ENCODE peak calls at places on chromosomes 13 and 19, in seven cellular contexts. O is GOT3; M is stimulated activated CD8-positive, alpha-beta memory T cell treated with anti-CD3 and anti-CD28 coated beads, Interleukin-4, amount 100 ng/mL, for 24 hours; F is activated naive CD8-positive, alpha-beta T cell treated with anti-CD3 and anti-CD28 coated beads, Interleukin-2, amount 50 U/mL, for 24 hours; Z is stimulated activated CD4-positive, alpha-beta T cell treated with anti-CD3 and anti-CD28 coated beads, TNF-alpha, amount 100 ng/mL, for 4 hours; L is DMS153; E is brain microvascular endothelial cell. K is an unnamed sample.

GRCh38 chr19:49929121-49929610 is at the start of the genes ATF5 and NUP62:
- DNase-seq in O (peak; percentile 69), M (peak; percentile 90), F (peak; percentile 96), Z (peak; percentile 88), L (peak; percentile 80), E (peak; percentile 52), K (peak; percentile 96)

GRCh38 chr19:15210323-15210774 is 9.6 kb upstream of the NOTCH3 start:
- DNase-seq in O (peak; percentile 41), M (no peak), F (no peak), Z (no peak), L (no peak), E (peak; percentile 72), K (no peak)

GRCh38 chr13:31947105-31947504 is 84.5 kb upstream of the FRY start:
- DNase-seq in O (no peak), M (no peak), F (no peak), Z (no peak), L (peak; percentile 9), E (no peak), K (no peak)

GRCh38 chr13:65889368-65889767 is 1340.8 kb downstream of the PCDH9 start:
- DNase-seq in O (no peak), M (no peak), F (no peak), Z (no peak), L (no peak), E (no peak), K (no peak)

GRCh38 chr13:103351035-103351828 is 285.0 kb upstream of the SLC10A2 start:
- DNase-seq in O (no peak), M (no peak), F (no peak), Z (no peak), L (no peak), E (peak; percentile 46), K (no peak)

GRCh38 chr19:4369109-4369887 is 25.9 kb downstream of the MPND start:
- DNase-seq in O (no peak), M (peak; percentile 50), F (peak; percentile 75), Z (peak; percentile 43), L (peak; percentile 26), E (no peak), K (peak; percentile 58)

GRCh38 chr13:69264362-69265334 is 843.0 kb upstream of the ATXN8OS start:
- DNase-seq in O (no peak), M (no peak), F (no peak), Z (no peak), L (peak; percentile 5), E (no peak), K (no peak)

GRCh38 chr13:112972258-112972657 is 3.2 kb downstream of the MCF2L start:
- DNase-seq in O (no peak), M (no peak), F (no peak), Z (no peak), L (no peak), E (no peak), K (no peak)

GRCh38 chr13:50589651-50590054 is 253.8 kb downstream of the DLEU7 start:
- DNase-seq in O (peak; percentile 10), M (no peak), F (no peak), Z (no peak), L (no peak), E (peak; percentile 82), K (no peak)

GRCh38 chr13:40345149-40345514 is 321.3 kb downstream of the FOXO1 start:
- DNase-seq in O (no peak), M (no peak), F (no peak), Z (no peak), L (no peak), E (no peak), K (no peak)

GRCh38 chr13:100673376-100673830 is 1.2 kb downstream of the TMTC4 start:
- DNase-seq in O (no peak), M (no peak), F (no peak), Z (no peak), L (no peak), E (no peak), K (no peak)

K was measured in stimulated activated effector memory CD8-positive, alpha-beta T cell treated with anti-CD3 and anti-CD28 coated beads, Interleukin-12 subunit alpha, Interleukin-12 subunit beta, amount 100 ng/mL, for 72 hours.